ENCODE peak calls at places on chromosomes 1 and 21, in nine cellular contexts. A is RWPE1; M is cardiac fibroblast; Y is GM18507; U is left ventricle myocardium superior; G is stimulated activated CD8-positive, alpha-beta memory T cell treated with anti-CD3 and anti-CD28 coated beads, Interleukin-15, amount 100 ng/mL, for 1 hour; P is Kasumi-1; V is nephron progenitor cell; B is GM12892. R is an unnamed sample.

GRCh38 chr1:20476260-20477038 is 9.6 kb downstream of the CAMK2N1 start:
- DNase-seq in A (no peak), M (peak; percentile 18), Y (no peak), U (peak; percentile 70), G (no peak), P (no peak), V (peak; percentile 62), B (no peak), R (peak; percentile 10)

GRCh38 chr1:28281608-28282425 is 22.5 kb downstream of the SESN2 start:
- DNase-seq in A (no peak), M (no peak), Y (no peak), U (no peak), G (no peak), P (no peak), V (no peak), B (no peak), R (no peak)

GRCh38 chr1:43286115-43286514 is 734 bp upstream of the C1orf210 start:
- DNase-seq in A (no peak), M (no peak), Y (no peak), U (no peak), G (no peak), P (no peak), V (no peak), B (no peak), R (no peak)

GRCh38 chr1:177915641-177916040 is 54.2 kb downstream of the SEC16B start:
- DNase-seq in A (peak; percentile 56), M (no peak), Y (no peak), U (no peak), G (no peak), P (no peak), V (no peak), B (no peak), R (no peak)

GRCh38 chr1:77030401-77031100 is 163.3 kb downstream of the ST6GALNAC5 start:
- DNase-seq in A (no peak), M (no peak), Y (no peak), U (no peak), G (no peak), P (no peak), V (no peak), B (no peak), R (peak; percentile 45)

GRCh38 chr1:37940299-37940947 is 6.4 kb downstream of the INPP5B start:
- DNase-seq in A (no peak), M (no peak), Y (no peak), U (no peak), G (no peak), P (no peak), V (no peak), B (no peak), R (no peak)

GRCh38 chr1:56202186-56202585 is 377.2 kb downstream of the PLPP3 start:
- DNase-seq in A (no peak), M (no peak), Y (no peak), U (no peak), G (no peak), P (no peak), V (no peak), B (no peak), R (no peak)

GRCh38 chr1:177589166-177589565 is 380.7 kb downstream of the SEC16B start:
- DNase-seq in A (no peak), M (no peak), Y (no peak), U (no peak), G (no peak), P (no peak), V (no peak), B (no peak), R (no peak)

GRCh38 chr1:242712248-242712647 is 187.8 kb upstream of the PLD5 start:
- DNase-seq in A (no peak), M (no peak), Y (no peak), U (no peak), G (no peak), P (no peak), V (no peak), B (no peak), R (no peak)

GRCh38 chr21:42844411-42845113 is 34.8 kb downstream of the WDR4 start:
- DNase-seq in A (no peak), M (no peak), Y (no peak), U (peak; percentile 80), G (no peak), P (no peak), V (no peak), B (no peak), R (no peak)

GRCh38 chr1:159855709-159856108 is 6.7 kb downstream of the VSIG8 start:
- DNase-seq in A (no peak), M (no peak), Y (no peak), U (peak; percentile 37), G (no peak), P (no peak), V (no peak), B (no peak), R (no peak)